ENCODE peak calls at places on chromosomes 3 and 15, in six cellular contexts. One of them, this sample, is unnamed.

GRCh38 chr3:126870608-126871210 is 112.2 kb upstream of the PLXNA1 start:
- DNase-seq in stimulated activated naive CD8-positive, alpha-beta T cell treated with anti-CD3 and anti-CD28 coated beads, Interleukin-15, Interleukin-2, amounts not matched to agents 100 U/mL and 50 U/mL, for 24 hours: no peak
- DNase-seq in A172: no peak
- DNase-seq in Peyer's patch: no peak
- DNase-seq in stimulated activated effector memory CD8-positive, alpha-beta T cell treated with anti-CD3 and anti-CD28 coated beads, Interleukin-12 subunit alpha, Interleukin-12 subunit beta, amount 100 ng/mL, for 72 hours: no peak
- DNase-seq in RCC 7860: no peak
- DNase-seq in this sample: no peak

GRCh38 chr15:78909791-78910228 is 35.0 kb downstream of the CTSH start:
- DNase-seq in A172: peak; percentile 38
- DNase-seq in Peyer's patch: peak; percentile 36
- DNase-seq in RCC 7860: peak; percentile 22
- DNase-seq in stimulated activated effector memory CD8-positive, alpha-beta T cell treated with anti-CD3 and anti-CD28 coated beads, Interleukin-12 subunit alpha, Interleukin-12 subunit beta, amount 100 ng/mL, for 72 hours: peak; percentile 52
- DNase-seq in stimulated activated naive CD8-positive, alpha-beta T cell treated with anti-CD3 and anti-CD28 coated beads, Interleukin-15, Interleukin-2, amounts not matched to agents 100 U/mL and 50 U/mL, for 24 hours: peak; percentile 30
- DNase-seq in this sample: peak; percentile 36

GRCh38 chr3:20811006-20811405 is 625.0 kb upstream of the SGO1 start:
- DNase-seq in stimulated activated naive CD8-positive, alpha-beta T cell treated with anti-CD3 and anti-CD28 coated beads, Interleukin-15, Interleukin-2, amounts not matched to agents 100 U/mL and 50 U/mL, for 24 hours: no peak
- DNase-seq in stimulated activated effector memory CD8-positive, alpha-beta T cell treated with anti-CD3 and anti-CD28 coated beads, Interleukin-12 subunit alpha, Interleukin-12 subunit beta, amount 100 ng/mL, for 72 hours: no peak
- DNase-seq in A172: no peak
- DNase-seq in RCC 7860: no peak
- DNase-seq in Peyer's patch: no peak
- DNase-seq in this sample: no peak

GRCh38 chr3:113111308-113111707 is 100.0 kb upstream of the BOC start:
- DNase-seq in A172: no peak
- DNase-seq in stimulated activated naive CD8-positive, alpha-beta T cell treated with anti-CD3 and anti-CD28 coated beads, Interleukin-15, Interleukin-2, amounts not matched to agents 100 U/mL and 50 U/mL, for 24 hours: peak; percentile 12
- DNase-seq in Peyer's patch: no peak
- DNase-seq in stimulated activated effector memory CD8-positive, alpha-beta T cell treated with anti-CD3 and anti-CD28 coated beads, Interleukin-12 subunit alpha, Interleukin-12 subunit beta, amount 100 ng/mL, for 72 hours: no peak
- DNase-seq in RCC 7860: no peak
- DNase-seq in this sample: peak; percentile 49

GRCh38 chr3:94928921-94929320 is 866.1 kb downstream of the NSUN3 start:
- DNase-seq in RCC 7860: peak; percentile 74
- DNase-seq in stimulated activated naive CD8-positive, alpha-beta T cell treated with anti-CD3 and anti-CD28 coated beads, Interleukin-15, Interleukin-2, amounts not matched to agents 100 U/mL and 50 U/mL, for 24 hours: no peak
- DNase-seq in A172: peak; percentile 86
- DNase-seq in Peyer's patch: no peak
- DNase-seq in stimulated activated effector memory CD8-positive, alpha-beta T cell treated with anti-CD3 and anti-CD28 coated beads, Interleukin-12 subunit alpha, Interleukin-12 subunit beta, amount 100 ng/mL, for 72 hours: no peak
- DNase-seq in this sample: peak; percentile 38

GRCh38 chr15:92011611-92012367 is 158.3 kb downstream of the SLCO3A1 start:
- DNase-seq in stimulated activated effector memory CD8-positive, alpha-beta T cell treated with anti-CD3 and anti-CD28 coated beads, Interleukin-12 subunit alpha, Interleukin-12 subunit beta, amount 100 ng/mL, for 72 hours: no peak
- DNase-seq in stimulated activated naive CD8-positive, alpha-beta T cell treated with anti-CD3 and anti-CD28 coated beads, Interleukin-15, Interleukin-2, amounts not matched to agents 100 U/mL and 50 U/mL, for 24 hours: peak; percentile 32
- DNase-seq in RCC 7860: peak; percentile 53
- DNase-seq in Peyer's patch: no peak
- DNase-seq in A172: peak; percentile 53
- DNase-seq in this sample: peak; percentile 86

GRCh38 chr15:70299931-70300858 is 202.5 kb upstream of the TLE3 start:
- DNase-seq in stimulated activated naive CD8-positive, alpha-beta T cell treated with anti-CD3 and anti-CD28 coated beads, Interleukin-15, Interleukin-2, amounts not matched to agents 100 U/mL and 50 U/mL, for 24 hours: peak; percentile 74
- DNase-seq in stimulated activated effector memory CD8-positive, alpha-beta T cell treated with anti-CD3 and anti-CD28 coated beads, Interleukin-12 subunit alpha, Interleukin-12 subunit beta, amount 100 ng/mL, for 72 hours: peak; percentile 89
- DNase-seq in A172: no peak
- DNase-seq in Peyer's patch: peak; percentile 86
- DNase-seq in RCC 7860: no peak
- DNase-seq in this sample: no peak

GRCh38 chr3:8052599-8053185 is 448.9 kb upstream of the LMCD1 start:
- DNase-seq in stimulated activated effector memory CD8-positive, alpha-beta T cell treated with anti-CD3 and anti-CD28 coated beads, Interleukin-12 subunit alpha, Interleukin-12 subunit beta, amount 100 ng/mL, for 72 hours: no peak
- DNase-seq in stimulated activated naive CD8-positive, alpha-beta T cell treated with anti-CD3 and anti-CD28 coated beads, Interleukin-15, Interleukin-2, amounts not matched to agents 100 U/mL and 50 U/mL, for 24 hours: no peak
- DNase-seq in Peyer's patch: no peak
- DNase-seq in A172: no peak
- DNase-seq in RCC 7860: no peak
- DNase-seq in this sample: no peak

GRCh38 chr15:67017318-67017717 is 48.1 kb upstream of the SMAD3 start:
- DNase-seq in stimulated activated naive CD8-positive, alpha-beta T cell treated with anti-CD3 and anti-CD28 coated beads, Interleukin-15, Interleukin-2, amounts not matched to agents 100 U/mL and 50 U/mL, for 24 hours: no peak
- DNase-seq in RCC 7860: no peak
- DNase-seq in stimulated activated effector memory CD8-positive, alpha-beta T cell treated with anti-CD3 and anti-CD28 coated beads, Interleukin-12 subunit alpha, Interleukin-12 subunit beta, amount 100 ng/mL, for 72 hours: no peak
- DNase-seq in Peyer's patch: no peak
- DNase-seq in A172: peak; percentile 60
- DNase-seq in this sample: no peak

GRCh38 chr3:73622135-73622534 is 2.6 kb downstream of the PDZRN3 start:
- DNase-seq in A172: no peak
- DNase-seq in stimulated activated naive CD8-positive, alpha-beta T cell treated with anti-CD3 and anti-CD28 coated beads, Interleukin-15, Interleukin-2, amounts not matched to agents 100 U/mL and 50 U/mL, for 24 hours: no peak
- DNase-seq in stimulated activated effector memory CD8-positive, alpha-beta T cell treated with anti-CD3 and anti-CD28 coated beads, Interleukin-12 subunit alpha, Interleukin-12 subunit beta, amount 100 ng/mL, for 72 hours: no peak
- DNase-seq in Peyer's patch: no peak
- DNase-seq in RCC 7860: no peak
- DNase-seq in this sample: no peak

GRCh38 chr3:141485578-141486415 is 1.0 kb upstream of the RASA2 start:
- DNase-seq in stimulated activated naive CD8-positive, alpha-beta T cell treated with anti-CD3 and anti-CD28 coated beads, Interleukin-15, Interleukin-2, amounts not matched to agents 100 U/mL and 50 U/mL, for 24 hours: peak; percentile 38
- DNase-seq in stimulated activated effector memory CD8-positive, alpha-beta T cell treated with anti-CD3 and anti-CD28 coated beads, Interleukin-12 subunit alpha, Interleukin-12 subunit beta, amount 100 ng/mL, for 72 hours: no peak
- DNase-seq in A172: peak; percentile 76
- DNase-seq in Peyer's patch: peak; percentile 29
- DNase-seq in RCC 7860: peak; percentile 92
- DNase-seq in this sample: peak; percentile 91

GRCh38 chr3:96986241-96986640 is 171.8 kb downstream of the EPHA6 start:
- DNase-seq in Peyer's patch: no peak
- DNase-seq in stimulated activated naive CD8-positive, alpha-beta T cell treated with anti-CD3 and anti-CD28 coated beads, Interleukin-15, Interleukin-2, amounts not matched to agents 100 U/mL and 50 U/mL, for 24 hours: no peak
- DNase-seq in A172: no peak
- DNase-seq in stimulated activated effector memory CD8-positive, alpha-beta T cell treated with anti-CD3 and anti-CD28 coated beads, Interleukin-12 subunit alpha, Interleukin-12 subunit beta, amount 100 ng/mL, for 72 hours: no peak
- DNase-seq in RCC 7860: no peak
- DNase-seq in this sample: no peak

GRCh38 chr15:34266751-34267150 is 41.9 kb downstream of the EMC4 start:
- DNase-seq in Peyer's patch: no peak
- DNase-seq in stimulated activated effector memory CD8-positive, alpha-beta T cell treated with anti-CD3 and anti-CD28 coated beads, Interleukin-12 subunit alpha, Interleukin-12 subunit beta, amount 100 ng/mL, for 72 hours: no peak
- DNase-seq in RCC 7860: no peak
- DNase-seq in A172: no peak
- DNase-seq in stimulated activated naive CD8-positive, alpha-beta T cell treated with anti-CD3 and anti-CD28 coated beads, Interleukin-15, Interleukin-2, amounts not matched to agents 100 U/mL and 50 U/mL, for 24 hours: no peak
- DNase-seq in this sample: peak; percentile 13

GRCh38 chr3:11459147-11459837 is 184.4 kb downstream of the VGLL4 start:
- DNase-seq in stimulated activated naive CD8-positive, alpha-beta T cell treated with anti-CD3 and anti-CD28 coated beads, Interleukin-15, Interleukin-2, amounts not matched to agents 100 U/mL and 50 U/mL, for 24 hours: no peak
- DNase-seq in Peyer's patch: no peak
- DNase-seq in A172: no peak
- DNase-seq in RCC 7860: no peak
- DNase-seq in stimulated activated effector memory CD8-positive, alpha-beta T cell treated with anti-CD3 and anti-CD28 coated beads, Interleukin-12 subunit alpha, Interleukin-12 subunit beta, amount 100 ng/mL, for 72 hours: no peak
- DNase-seq in this sample: no peak

GRCh38 chr3:154936196-154936595 is 143.9 kb upstream of the MME start:
- DNase-seq in stimulated activated effector memory CD8-positive, alpha-beta T cell treated with anti-CD3 and anti-CD28 coated beads, Interleukin-12 subunit alpha, Interleukin-12 subunit beta, amount 100 ng/mL, for 72 hours: no peak
- DNase-seq in RCC 7860: no peak
- DNase-seq in Peyer's patch: no peak
- DNase-seq in stimulated activated naive CD8-positive, alpha-beta T cell treated with anti-CD3 and anti-CD28 coated beads, Interleukin-15, Interleukin-2, amounts not matched to agents 100 U/mL and 50 U/mL, for 24 hours: no peak
- DNase-seq in A172: no peak
- DNase-seq in this sample: no peak

GRCh38 chr15:61275901-61276300 is 46.8 kb upstream of the RORA start:
- DNase-seq in RCC 7860: no peak
- DNase-seq in A172: no peak
- DNase-seq in Peyer's patch: no peak
- DNase-seq in stimulated activated effector memory CD8-positive, alpha-beta T cell treated with anti-CD3 and anti-CD28 coated beads, Interleukin-12 subunit alpha, Interleukin-12 subunit beta, amount 100 ng/mL, for 72 hours: no peak
- DNase-seq in stimulated activated naive CD8-positive, alpha-beta T cell treated with anti-CD3 and anti-CD28 coated beads, Interleukin-15, Interleukin-2, amounts not matched to agents 100 U/mL and 50 U/mL, for 24 hours: no peak
- DNase-seq in this sample: peak; percentile 48

GRCh38 chr3:136197159-136197715 is 1.1 kb upstream of the MSL2 start:
- DNase-seq in RCC 7860: no peak
- DNase-seq in stimulated activated effector memory CD8-positive, alpha-beta T cell treated with anti-CD3 and anti-CD28 coated beads, Interleukin-12 subunit alpha, Interleukin-12 subunit beta, amount 100 ng/mL, for 72 hours: no peak
- DNase-seq in stimulated activated naive CD8-positive, alpha-beta T cell treated with anti-CD3 and anti-CD28 coated beads, Interleukin-15, Interleukin-2, amounts not matched to agents 100 U/mL and 50 U/mL, for 24 hours: no peak
- DNase-seq in A172: peak; percentile 4
- DNase-seq in Peyer's patch: no peak
- DNase-seq in this sample: no peak

GRCh38 chr15:79283252-79284048 is 928 bp downstream of the ANKRD34C start:
- DNase-seq in stimulated activated naive CD8-positive, alpha-beta T cell treated with anti-CD3 and anti-CD28 coated beads, Interleukin-15, Interleukin-2, amounts not matched to agents 100 U/mL and 50 U/mL, for 24 hours: peak; percentile 58
- DNase-seq in stimulated activated effector memory CD8-positive, alpha-beta T cell treated with anti-CD3 and anti-CD28 coated beads, Interleukin-12 subunit alpha, Interleukin-12 subunit beta, amount 100 ng/mL, for 72 hours: peak; percentile 55
- DNase-seq in A172: no peak
- DNase-seq in RCC 7860: no peak
- DNase-seq in Peyer's patch: no peak
- DNase-seq in this sample: peak; percentile 5

GRCh38 chr3:123656691-123657090 is 71.8 kb upstream of the HACD2 start:
- DNase-seq in RCC 7860: no peak
- DNase-seq in stimulated activated effector memory CD8-positive, alpha-beta T cell treated with anti-CD3 and anti-CD28 coated beads, Interleukin-12 subunit alpha, Interleukin-12 subunit beta, amount 100 ng/mL, for 72 hours: no peak
- DNase-seq in A172: no peak
- DNase-seq in stimulated activated naive CD8-positive, alpha-beta T cell treated with anti-CD3 and anti-CD28 coated beads, Interleukin-15, Interleukin-2, amounts not matched to agents 100 U/mL and 50 U/mL, for 24 hours: peak; percentile 10
- DNase-seq in Peyer's patch: no peak
- DNase-seq in this sample: no peak

GRCh38 chr3:29949131-29949530 is 657.3 kb upstream of the TGFBR2 start:
- DNase-seq in stimulated activated naive CD8-positive, alpha-beta T cell treated with anti-CD3 and anti-CD28 coated beads, Interleukin-15, Interleukin-2, amounts not matched to agents 100 U/mL and 50 U/mL, for 24 hours: no peak
- DNase-seq in A172: no peak
- DNase-seq in Peyer's patch: no peak
- DNase-seq in stimulated activated effector memory CD8-positive, alpha-beta T cell treated with anti-CD3 and anti-CD28 coated beads, Interleukin-12 subunit alpha, Interleukin-12 subunit beta, amount 100 ng/mL, for 72 hours: no peak
- DNase-seq in RCC 7860: no peak
- DNase-seq in this sample: no peak

GRCh38 chr3:128415110-128415772 is 51.4 kb downstream of the DNAJB8 start:
- DNase-seq in stimulated activated effector memory CD8-positive, alpha-beta T cell treated with anti-CD3 and anti-CD28 coated beads, Interleukin-12 subunit alpha, Interleukin-12 subunit beta, amount 100 ng/mL, for 72 hours: no peak
- DNase-seq in A172: peak; percentile 16
- DNase-seq in RCC 7860: no peak
- DNase-seq in Peyer's patch: no peak
- DNase-seq in stimulated activated naive CD8-positive, alpha-beta T cell treated with anti-CD3 and anti-CD28 coated beads, Interleukin-15, Interleukin-2, amounts not matched to agents 100 U/mL and 50 U/mL, for 24 hours: no peak
- DNase-seq in this sample: no peak

GRCh38 chr3:122092460-122093165 is 37.5 kb downstream of the CD86 start:
- DNase-seq in stimulated activated effector memory CD8-positive, alpha-beta T cell treated with anti-CD3 and anti-CD28 coated beads, Interleukin-12 subunit alpha, Interleukin-12 subunit beta, amount 100 ng/mL, for 72 hours: peak; percentile 85
- DNase-seq in A172: peak; percentile 17
- DNase-seq in stimulated activated naive CD8-positive, alpha-beta T cell treated with anti-CD3 and anti-CD28 coated beads, Interleukin-15, Interleukin-2, amounts not matched to agents 100 U/mL and 50 U/mL, for 24 hours: peak; percentile 71
- DNase-seq in Peyer's patch: peak; percentile 48
- DNase-seq in RCC 7860: peak; percentile 33
- DNase-seq in this sample: peak; percentile 72

GRCh38 chr3:13108861-13109260 is 35.6 kb upstream of the IQSEC1 start:
- DNase-seq in A172: no peak
- DNase-seq in Peyer's patch: no peak
- DNase-seq in stimulated activated naive CD8-positive, alpha-beta T cell treated with anti-CD3 and anti-CD28 coated beads, Interleukin-15, Interleukin-2, amounts not matched to agents 100 U/mL and 50 U/mL, for 24 hours: no peak
- DNase-seq in RCC 7860: no peak
- DNase-seq in stimulated activated effector memory CD8-positive, alpha-beta T cell treated with anti-CD3 and anti-CD28 coated beads, Interleukin-12 subunit alpha, Interleukin-12 subunit beta, amount 100 ng/mL, for 72 hours: no peak
- DNase-seq in this sample: no peak

GRCh38 chr3:171462224-171462623 is 2.0 kb upstream of the TNIK start:
- DNase-seq in Peyer's patch: no peak
- DNase-seq in stimulated activated naive CD8-positive, alpha-beta T cell treated with anti-CD3 and anti-CD28 coated beads, Interleukin-15, Interleukin-2, amounts not matched to agents 100 U/mL and 50 U/mL, for 24 hours: no peak
- DNase-seq in stimulated activated effector memory CD8-positive, alpha-beta T cell treated with anti-CD3 and anti-CD28 coated beads, Interleukin-12 subunit alpha, Interleukin-12 subunit beta, amount 100 ng/mL, for 72 hours: no peak
- DNase-seq in A172: no peak
- DNase-seq in RCC 7860: peak; percentile 31
- DNase-seq in this sample: peak; percentile 39

GRCh38 chr3:186361612-186362408 is at the start of gene DGKG:
- DNase-seq in A172: no peak
- DNase-seq in stimulated activated naive CD8-positive, alpha-beta T cell treated with anti-CD3 and anti-CD28 coated beads, Interleukin-15, Interleukin-2, amounts not matched to agents 100 U/mL and 50 U/mL, for 24 hours: peak; percentile 42
- DNase-seq in Peyer's patch: peak; percentile 65
- DNase-seq in RCC 7860: no peak
- DNase-seq in stimulated activated effector memory CD8-positive, alpha-beta T cell treated with anti-CD3 and anti-CD28 coated beads, Interleukin-12 subunit alpha, Interleukin-12 subunit beta, amount 100 ng/mL, for 72 hours: no peak
- DNase-seq in this sample: peak; percentile 51

GRCh38 chr3:55202320-55202719 is 274.5 kb upstream of the LRTM1 start:
- DNase-seq in RCC 7860: peak; percentile 73
- DNase-seq in Peyer's patch: no peak
- DNase-seq in A172: peak; percentile 75
- DNase-seq in stimulated activated naive CD8-positive, alpha-beta T cell treated with anti-CD3 and anti-CD28 coated beads, Interleukin-15, Interleukin-2, amounts not matched to agents 100 U/mL and 50 U/mL, for 24 hours: no peak
- DNase-seq in stimulated activated effector memory CD8-positive, alpha-beta T cell treated with anti-CD3 and anti-CD28 coated beads, Interleukin-12 subunit alpha, Interleukin-12 subunit beta, amount 100 ng/mL, for 72 hours: no peak
- DNase-seq in this sample: peak; percentile 90

GRCh38 chr3:15326037-15326436 is 6.3 kb downstream of the SH3BP5 start:
- DNase-seq in RCC 7860: no peak
- DNase-seq in stimulated activated effector memory CD8-positive, alpha-beta T cell treated with anti-CD3 and anti-CD28 coated beads, Interleukin-12 subunit alpha, Interleukin-12 subunit beta, amount 100 ng/mL, for 72 hours: no peak
- DNase-seq in stimulated activated naive CD8-positive, alpha-beta T cell treated with anti-CD3 and anti-CD28 coated beads, Interleukin-15, Interleukin-2, amounts not matched to agents 100 U/mL and 50 U/mL, for 24 hours: no peak
- DNase-seq in Peyer's patch: no peak
- DNase-seq in A172: no peak
- DNase-seq in this sample: no peak

GRCh38 chr3:133448478-133449122 is 48.7 kb downstream of the BFSP2 start:
- DNase-seq in stimulated activated naive CD8-positive, alpha-beta T cell treated with anti-CD3 and anti-CD28 coated beads, Interleukin-15, Interleukin-2, amounts not matched to agents 100 U/mL and 50 U/mL, for 24 hours: peak; percentile 37
- DNase-seq in RCC 7860: no peak
- DNase-seq in stimulated activated effector memory CD8-positive, alpha-beta T cell treated with anti-CD3 and anti-CD28 coated beads, Interleukin-12 subunit alpha, Interleukin-12 subunit beta, amount 100 ng/mL, for 72 hours: peak; percentile 81
- DNase-seq in A172: no peak
- DNase-seq in Peyer's patch: peak; percentile 82
- DNase-seq in this sample: no peak

GRCh38 chr15:42065008-42065407 is 29.4 kb downstream of the PLA2G4D start:
- DNase-seq in stimulated activated naive CD8-positive, alpha-beta T cell treated with anti-CD3 and anti-CD28 coated beads, Interleukin-15, Interleukin-2, amounts not matched to agents 100 U/mL and 50 U/mL, for 24 hours: no peak
- DNase-seq in A172: no peak
- DNase-seq in Peyer's patch: peak; percentile 15
- DNase-seq in RCC 7860: peak; percentile 19
- DNase-seq in stimulated activated effector memory CD8-positive, alpha-beta T cell treated with anti-CD3 and anti-CD28 coated beads, Interleukin-12 subunit alpha, Interleukin-12 subunit beta, amount 100 ng/mL, for 72 hours: no peak
- DNase-seq in this sample: peak; percentile 33

GRCh38 chr3:168030488-168031054 is 65.2 kb downstream of the GOLIM4 start:
- DNase-seq in stimulated activated naive CD8-positive, alpha-beta T cell treated with anti-CD3 and anti-CD28 coated beads, Interleukin-15, Interleukin-2, amounts not matched to agents 100 U/mL and 50 U/mL, for 24 hours: no peak
- DNase-seq in stimulated activated effector memory CD8-positive, alpha-beta T cell treated with anti-CD3 and anti-CD28 coated beads, Interleukin-12 subunit alpha, Interleukin-12 subunit beta, amount 100 ng/mL, for 72 hours: no peak
- DNase-seq in A172: no peak
- DNase-seq in Peyer's patch: no peak
- DNase-seq in RCC 7860: no peak
- DNase-seq in this sample: no peak

GRCh38 chr15:85406916-85407315 is 26.5 kb downstream of the AKAP13 start:
- DNase-seq in stimulated activated naive CD8-positive, alpha-beta T cell treated with anti-CD3 and anti-CD28 coated beads, Interleukin-15, Interleukin-2, amounts not matched to agents 100 U/mL and 50 U/mL, for 24 hours: no peak
- DNase-seq in RCC 7860: no peak
- DNase-seq in A172: no peak
- DNase-seq in stimulated activated effector memory CD8-positive, alpha-beta T cell treated with anti-CD3 and anti-CD28 coated beads, Interleukin-12 subunit alpha, Interleukin-12 subunit beta, amount 100 ng/mL, for 72 hours: no peak
- DNase-seq in Peyer's patch: no peak
- DNase-seq in this sample: peak; percentile 70

GRCh38 chr15:70793694-70794093 is 30.3 kb upstream of the UACA start:
- DNase-seq in RCC 7860: no peak
- DNase-seq in stimulated activated effector memory CD8-positive, alpha-beta T cell treated with anti-CD3 and anti-CD28 coated beads, Interleukin-12 subunit alpha, Interleukin-12 subunit beta, amount 100 ng/mL, for 72 hours: no peak
- DNase-seq in Peyer's patch: no peak
- DNase-seq in stimulated activated naive CD8-positive, alpha-beta T cell treated with anti-CD3 and anti-CD28 coated beads, Interleukin-15, Interleukin-2, amounts not matched to agents 100 U/mL and 50 U/mL, for 24 hours: no peak
- DNase-seq in A172: no peak
- DNase-seq in this sample: no peak

GRCh38 chr3:15860014-15860934 is 62.5 kb upstream of the ANKRD28 start:
- DNase-seq in Peyer's patch: peak; percentile 47
- DNase-seq in A172: peak; percentile 57
- DNase-seq in stimulated activated naive CD8-positive, alpha-beta T cell treated with anti-CD3 and anti-CD28 coated beads, Interleukin-15, Interleukin-2, amounts not matched to agents 100 U/mL and 50 U/mL, for 24 hours: peak; percentile 23
- DNase-seq in stimulated activated effector memory CD8-positive, alpha-beta T cell treated with anti-CD3 and anti-CD28 coated beads, Interleukin-12 subunit alpha, Interleukin-12 subunit beta, amount 100 ng/mL, for 72 hours: peak; percentile 75
- DNase-seq in RCC 7860: peak; percentile 37
- DNase-seq in this sample: peak; percentile 57